ENCODE peak calls at places on chromosomes 16 and 17, in eight cellular contexts. H is AG04450, T is tibial nerve, X is Peyer's patch, S is dorsolateral prefrontal cortex, K is PC-9, E is lung, Y is neural progenitor cell. V is an unnamed sample.

GRCh38 chr17:77208217-77208808 is 67.5 kb downstream of the SEC14L1 start:
- DNase-seq in E (no peak), K (no peak), S (no peak), Y (peak), T (no peak), X (no peak), H (peak), V (no peak)

GRCh38 chr17:57505841-57506240 is 239.3 kb downstream of the CCDC182 start:
- DNase-seq in K (no peak), Y (no peak), E (no peak), S (no peak), H (no peak), T (no peak), X (no peak), V (no peak)

GRCh38 chr17:78883090-78883532 is 19.9 kb downstream of the CEP295NL start:
- DNase-seq in H (no peak), X (peak), S (no peak), K (peak), E (peak), Y (no peak), T (peak), V (peak)

GRCh38 chr16:75244225-75244792 is 7.1 kb downstream of the BCAR1 start:
- DNase-seq in S (no peak), T (no peak), K (peak), X (no peak), H (no peak), E (peak), Y (no peak), V (peak)

GRCh38 chr16:69064789-69065313 is 40.6 kb upstream of the HAS3 start:
- DNase-seq in Y (peak), S (no peak), K (no peak), H (no peak), X (no peak), T (no peak), E (no peak), V (no peak)

GRCh38 chr17:48131216-48131824 is 23.8 kb downstream of the SNX11 start:
- DNase-seq in T (no peak), Y (peak), S (no peak), E (peak), H (peak), X (no peak), K (peak), V (peak)

GRCh38 chr16:78275420-78275819 is 176.0 kb downstream of the WWOX start:
- DNase-seq in K (no peak), E (no peak), S (no peak), T (no peak), Y (peak), X (no peak), H (no peak), V (no peak)

GRCh38 chr17:73232587-73233373 is 28.9 kb downstream of the CPSF4L start:
- DNase-seq in K (no peak), T (no peak), S (no peak), E (no peak), X (peak), H (no peak), Y (peak), V (peak)

GRCh38 chr17:65975878-65976277 is 216.1 kb downstream of the CEP112 start:
- DNase-seq in Y (peak), T (no peak), S (no peak), E (peak), X (no peak), H (no peak), K (no peak), V (no peak)

GRCh38 chr17:73478768-73479424 is 165.3 kb downstream of the SDK2 start:
- DNase-seq in S (no peak), Y (peak), H (no peak), K (no peak), X (no peak), E (no peak), T (no peak), V (no peak)

GRCh38 chr17:3965123-3965800 is 1.0 kb upstream of the ATP2A3 start:
- DNase-seq in K (peak), S (no peak), E (peak), X (peak), Y (peak), T (peak), H (no peak), V (peak)

GRCh38 chr16:28538733-28539596 is at the start of gene NUPR1:
- DNase-seq in K (peak), X (peak), T (peak), E (peak), H (peak), S (peak), Y (no peak), V (peak)

GRCh38 chr17:77611791-77612466 is 346.6 kb upstream of the TNRC6C start:
- DNase-seq in S (no peak), Y (no peak), E (no peak), T (no peak), X (no peak), K (no peak), H (no peak), V (no peak)

GRCh38 chr16:87086156-87086555 is 231.0 kb downstream of the C16orf95 start:
- DNase-seq in K (no peak), T (no peak), S (no peak), Y (no peak), X (no peak), H (no peak), E (no peak), V (no peak)

GRCh38 chr16:87045462-87046216 is 271.6 kb downstream of the C16orf95 start:
- DNase-seq in S (no peak), K (no peak), Y (no peak), T (no peak), X (no peak), H (no peak), E (no peak), V (no peak)

GRCh38 chr17:6749519-6749918 is 6.3 kb upstream of the XAF1 start:
- DNase-seq in T (no peak), E (no peak), X (no peak), Y (no peak), H (no peak), K (peak), S (no peak), V (no peak)

GRCh38 chr16:1475552-1476114 is 805 bp upstream of the CLCN7 start:
- DNase-seq in Y (no peak), H (no peak), S (no peak), X (no peak), E (no peak), T (no peak), K (no peak), V (no peak)
- H3K27ac ChIP-seq in Y (no peak), H (peak), S (peak), X (peak), E (peak), T (peak), K (peak), V (peak)

GRCh38 chr16:1793578-1794220 is at the start of gene IGFALS:
- DNase-seq in H (no peak), E (no peak), X (peak), K (no peak), S (no peak), T (no peak), Y (no peak), V (no peak)

GRCh38 chr16:1791943-1792812 is 1.3 kb downstream of the IGFALS start:
- DNase-seq in X (peak), K (no peak), S (no peak), T (no peak), E (no peak), H (no peak), Y (no peak), V (no peak)

GRCh38 chr16:1792836-1793577 is 498 bp downstream of the IGFALS start:
- DNase-seq in T (no peak), Y (no peak), E (no peak), K (no peak), X (no peak), H (no peak), S (no peak), V (no peak)

GRCh38 chr16:1794908-1795666 is 1.6 kb upstream of the IGFALS start:
- DNase-seq in T (no peak), E (no peak), S (no peak), H (no peak), K (no peak), X (no peak), Y (no peak), V (no peak)

GRCh38 chr16:1794221-1794871 is 841 bp upstream of the IGFALS start:
- DNase-seq in K (no peak), H (no peak), T (no peak), S (no peak), X (peak), E (no peak), Y (no peak), V (no peak)
- H3K4me3 ChIP-seq in K (no peak), H (no peak), T (no peak), S (no peak), X (no peak), E (no peak), Y (no peak), V (no peak)

GRCh38 chr17:9235346-9235745 is 214.0 kb downstream of the NTN1 start:
- DNase-seq in S (no peak), E (no peak), T (no peak), Y (no peak), H (no peak), K (no peak), X (no peak), V (no peak)

GRCh38 chr17:9233761-9234160 is 212.5 kb downstream of the NTN1 start:
- DNase-seq in K (no peak), E (no peak), H (no peak), X (no peak), S (no peak), Y (no peak), T (no peak), V (no peak)

GRCh38 chr17:9233271-9233599 is 211.9 kb downstream of the NTN1 start:
- DNase-seq in E (no peak), K (no peak), Y (no peak), T (no peak), X (no peak), H (no peak), S (no peak), V (no peak)

GRCh38 chr17:9232591-9233270 is 211.4 kb downstream of the NTN1 start:
- DNase-seq in Y (no peak), E (no peak), X (no peak), H (no peak), K (no peak), T (no peak), S (no peak), V (peak)

DNA sequence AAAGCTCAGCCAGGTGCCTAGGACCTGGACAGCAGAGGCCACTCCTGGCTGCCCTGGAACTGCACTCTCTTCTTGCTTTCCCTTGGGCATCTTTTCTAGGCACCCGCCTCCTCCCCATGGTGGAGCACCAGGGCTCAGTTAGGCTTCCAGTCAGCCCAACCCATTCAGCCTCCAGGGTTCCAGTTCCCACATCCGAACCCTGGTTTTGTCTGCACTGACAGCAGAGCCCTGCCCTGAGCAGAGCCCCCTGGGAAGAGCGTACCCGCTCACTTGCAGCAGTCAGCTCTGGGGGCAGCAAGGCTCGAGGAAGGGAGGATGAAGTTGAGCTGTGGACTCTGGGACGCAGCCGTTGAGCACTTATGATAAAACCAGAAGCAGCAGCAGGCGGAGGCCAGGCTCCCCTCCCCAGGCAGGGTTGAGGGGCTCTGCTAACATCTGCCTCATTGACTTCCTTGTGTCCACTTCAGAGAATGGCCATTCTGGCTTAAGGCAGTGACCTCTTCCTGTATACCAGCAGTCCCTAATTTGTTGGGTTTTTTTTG is 213.2 kb downstream of the NTN1 start:
- DNase-seq in E (no peak), X (no peak), H (no peak), S (no peak), T (no peak), Y (no peak), K (no peak), V (no peak)
- TF ChIP-seq CTCF in E (no peak), X (no peak), H (no peak), S (no peak), T (no peak), Y (no peak), K (no peak), V (no peak)

GRCh38 chr17:7838291-7839075 is 4.5 kb downstream of the KDM6B start:
- DNase-seq in Y (peak), S (no peak), T (no peak), H (no peak), K (no peak), E (peak), X (no peak), V (peak)

GRCh38 chr17:7835818-7836595 is 2.0 kb downstream of the KDM6B start:
- DNase-seq in S (no peak), X (peak), H (no peak), K (no peak), T (peak), E (no peak), Y (peak), V (peak)

GRCh38 chr17:7839199-7839889 is 5.3 kb downstream of the KDM6B start:
- DNase-seq in T (no peak), K (no peak), S (no peak), X (peak), E (peak), Y (no peak), H (no peak), V (peak)

GRCh38 chr17:7836596-7837374 is 2.8 kb downstream of the KDM6B start:
- DNase-seq in T (peak), X (peak), Y (peak), S (no peak), E (peak), K (peak), H (peak), V (peak)

DNA sequence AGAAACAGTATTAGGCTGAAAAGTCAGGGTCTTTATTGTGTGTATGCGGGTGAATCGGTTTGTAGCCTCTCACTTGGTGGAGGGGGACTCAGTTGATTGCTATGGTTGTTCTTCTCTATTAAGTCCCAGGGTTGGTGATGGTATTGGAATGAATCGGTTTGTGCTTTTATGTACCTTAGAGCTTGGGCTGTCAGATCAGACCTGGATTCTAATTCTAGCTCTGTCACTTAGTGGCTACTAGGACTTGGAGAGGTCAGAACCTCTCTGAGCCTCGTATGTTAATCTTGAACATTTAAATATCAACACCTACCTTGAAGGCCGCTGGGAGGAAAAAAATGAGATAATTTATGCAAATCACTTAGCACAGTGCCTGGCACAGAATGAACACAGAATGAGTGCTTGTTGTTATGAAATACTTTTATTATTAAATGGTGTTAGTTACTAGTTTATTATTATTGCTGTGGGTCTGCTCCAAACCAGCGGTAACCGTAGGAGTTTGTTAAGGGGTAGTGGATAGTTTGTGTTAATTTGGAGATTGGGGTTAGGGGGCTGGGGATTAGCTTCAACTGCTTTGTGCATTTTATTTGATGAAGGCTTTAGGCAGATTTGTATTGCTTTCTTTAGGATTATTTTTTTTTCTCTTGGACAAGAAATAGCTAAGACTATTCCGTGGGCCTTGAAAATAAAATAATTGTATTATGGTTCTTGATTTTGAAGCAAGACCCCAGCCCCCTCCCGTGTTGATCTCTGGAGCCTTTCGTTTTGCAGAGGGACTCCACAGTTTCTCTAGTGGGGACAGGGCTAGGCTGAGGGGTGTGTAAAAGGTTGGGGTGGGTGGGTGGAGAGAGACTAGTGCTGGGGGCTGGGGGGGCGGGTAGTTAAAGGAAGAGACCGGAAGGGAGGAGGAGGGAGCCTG is 3.6 kb downstream of the KDM6B start:
- DNase-seq in H (no peak), S (no peak), Y (peak), T (no peak), E (no peak), X (no peak), K (no peak), V (no peak)
- H3K27ac ChIP-seq in H (peak), S (peak), Y (peak), T (peak), E (peak), X (peak), K (no peak), V (peak)

V was measured in transverse colon.